ENCODE peak calls at places on chromosomes 7 and 10, in six cellular contexts. One of them, this sample, is unnamed.
A peak's percentile ranks its signal among the peaks of the same experiment; 100 is the strongest.

GRCh38 chr7:87875151-87876039 is 765 bp downstream of the SLC25A40 start:
- DNase-seq in Right ventricle myocardium superior: peak; percentile 58
- DNase-seq in IMR-90: peak; percentile 2
- DNase-seq in Panc1: no peak
- DNase-seq in SK-MEL-5: no peak
- DNase-seq in activated CD4-positive, CD25-positive, alpha-beta regulatory T cell: no peak
- DNase-seq in this sample: no peak

GRCh38 chr10:103758294-103758681 is 97.1 kb downstream of the SH3PXD2A start:
- DNase-seq in Right ventricle myocardium superior: no peak
- DNase-seq in SK-MEL-5: no peak
- DNase-seq in IMR-90: peak; percentile 86
- DNase-seq in activated CD4-positive, CD25-positive, alpha-beta regulatory T cell: no peak
- DNase-seq in Panc1: peak; percentile 95
- DNase-seq in this sample: no peak

GRCh38 chr7:27221201-27221797 is 21.3 kb upstream of the EVX1 start:
- DNase-seq in activated CD4-positive, CD25-positive, alpha-beta regulatory T cell: no peak
- DNase-seq in IMR-90: no peak
- DNase-seq in Panc1: no peak
- DNase-seq in SK-MEL-5: no peak
- DNase-seq in Right ventricle myocardium superior: no peak
- DNase-seq in this sample: no peak

GRCh38 chr7:80259-81236 is 111.8 kb upstream of the FAM20C start:
- DNase-seq in IMR-90: no peak
- DNase-seq in SK-MEL-5: no peak
- DNase-seq in Panc1: no peak
- DNase-seq in Right ventricle myocardium superior: peak; percentile 30
- DNase-seq in activated CD4-positive, CD25-positive, alpha-beta regulatory T cell: no peak
- DNase-seq in this sample: no peak

GRCh38 chr10:80464557-80465466 is 10.7 kb downstream of the TSPAN14 start:
- DNase-seq in Panc1: no peak
- DNase-seq in Right ventricle myocardium superior: no peak
- DNase-seq in IMR-90: peak; percentile 45
- DNase-seq in activated CD4-positive, CD25-positive, alpha-beta regulatory T cell: no peak
- DNase-seq in SK-MEL-5: peak; percentile 95
- DNase-seq in this sample: peak; percentile 32

GRCh38 chr7:139644191-139644590 is 120.7 kb downstream of the CLEC2L start:
- DNase-seq in Panc1: no peak
- DNase-seq in activated CD4-positive, CD25-positive, alpha-beta regulatory T cell: no peak
- DNase-seq in Right ventricle myocardium superior: no peak
- DNase-seq in IMR-90: no peak
- DNase-seq in SK-MEL-5: no peak
- DNase-seq in this sample: no peak

GRCh38 chr7:15692621-15693020 is 6.1 kb upstream of the MEOX2 start:
- DNase-seq in activated CD4-positive, CD25-positive, alpha-beta regulatory T cell: no peak
- DNase-seq in SK-MEL-5: peak; percentile 66
- DNase-seq in IMR-90: no peak
- DNase-seq in Right ventricle myocardium superior: no peak
- DNase-seq in Panc1: no peak
- DNase-seq in this sample: no peak

GRCh38 chr10:112115781-112116385 is 67.7 kb downstream of the GPAM start:
- DNase-seq in Right ventricle myocardium superior: no peak
- DNase-seq in IMR-90: peak; percentile 18
- DNase-seq in SK-MEL-5: peak; percentile 52
- DNase-seq in activated CD4-positive, CD25-positive, alpha-beta regulatory T cell: no peak
- DNase-seq in Panc1: peak; percentile 35
- DNase-seq in this sample: no peak

GRCh38 chr10:7410800-7411670 is at the start of gene SFMBT2:
- DNase-seq in Right ventricle myocardium superior: peak; percentile 78
- DNase-seq in IMR-90: peak; percentile 49
- DNase-seq in activated CD4-positive, CD25-positive, alpha-beta regulatory T cell: peak; percentile 33
- DNase-seq in SK-MEL-5: peak; percentile 69
- DNase-seq in Panc1: no peak
- DNase-seq in this sample: no peak

GRCh38 chr7:46157414-46157813 is 236.3 kb upstream of the IGFBP3 start:
- DNase-seq in IMR-90: no peak
- DNase-seq in SK-MEL-5: no peak
- DNase-seq in Right ventricle myocardium superior: no peak
- DNase-seq in activated CD4-positive, CD25-positive, alpha-beta regulatory T cell: no peak
- DNase-seq in Panc1: no peak
- DNase-seq in this sample: no peak

GRCh38 chr10:124994573-124995473 is 52.9 kb downstream of the ZRANB1 start:
- DNase-seq in activated CD4-positive, CD25-positive, alpha-beta regulatory T cell: no peak
- DNase-seq in SK-MEL-5: no peak
- DNase-seq in Panc1: no peak
- DNase-seq in Right ventricle myocardium superior: peak; percentile 45
- DNase-seq in IMR-90: no peak
- DNase-seq in this sample: peak; percentile 8

GRCh38 chr7:81676813-81677212 is 93.0 kb downstream of the HGF start:
- DNase-seq in IMR-90: peak; percentile 53
- DNase-seq in activated CD4-positive, CD25-positive, alpha-beta regulatory T cell: no peak
- DNase-seq in Right ventricle myocardium superior: no peak
- DNase-seq in SK-MEL-5: no peak
- DNase-seq in Panc1: no peak
- DNase-seq in this sample: no peak

GRCh38 chr10:48192916-48193450 is 81.5 kb downstream of the FRMPD2 start:
- DNase-seq in Right ventricle myocardium superior: no peak
- DNase-seq in Panc1: no peak
- DNase-seq in SK-MEL-5: no peak
- DNase-seq in IMR-90: no peak
- DNase-seq in activated CD4-positive, CD25-positive, alpha-beta regulatory T cell: no peak
- DNase-seq in this sample: no peak